ENCODE peak calls at places on chromosomes 7 and 10, in four cellular contexts. Q is neural progenitor cell, Y is PC-3, D is GM23248. I is an unnamed sample.
A peak's percentile ranks its signal among the peaks of the same experiment; 100 is the strongest.

GRCh38 chr7:74013539-74014272 is 14.3 kb upstream of the ELN start:
- DNase-seq in Q (no peak), Y (no peak), D (no peak), I (peak; percentile 59)

GRCh38 chr10:129552119-129552518 is 85.1 kb downstream of the MGMT start:
- DNase-seq in Q (no peak), Y (no peak), D (no peak), I (no peak)

GRCh38 chr10:127853868-127854768 is 38.6 kb downstream of the CLRN3 start:
- DNase-seq in Q (peak; percentile 87), Y (peak; percentile 73), D (peak; percentile 81), I (peak; percentile 61)

GRCh38 chr7:194996-195829 is 2.8 kb downstream of the FAM20C start:
- DNase-seq in Q (no peak), Y (no peak), D (peak; percentile 90), I (no peak)

GRCh38 chr10:132962623-132963429 is 20.5 kb upstream of the CFAP46 start:
- DNase-seq in Q (no peak), Y (no peak), D (peak; percentile 52), I (no peak)

GRCh38 chr7:120473352-120473751 is 200.4 kb downstream of the KCND2 start:
- DNase-seq in Q (no peak), Y (no peak), D (no peak), I (no peak)

GRCh38 chr7:997404-998395 is 14.7 kb downstream of the CYP2W1 start:
- DNase-seq in Q (peak; percentile 53), Y (no peak), D (no peak), I (no peak)

GRCh38 chr7:48280100-48280499 is 108.8 kb downstream of the ABCA13 start:
- DNase-seq in Q (no peak), Y (peak; percentile 78), D (peak; percentile 65), I (no peak)

GRCh38 chr10:89428873-89429272 is 14.5 kb downstream of the IFIT5 start:
- DNase-seq in Q (no peak), Y (no peak), D (no peak), I (no peak)

GRCh38 chr10:96646774-96647173 is 60.0 kb upstream of the TM9SF3 start:
- DNase-seq in Q (no peak), Y (no peak), D (no peak), I (no peak)

GRCh38 chr7:76209310-76209709 is 7.6 kb downstream of the SRRM3 start:
- DNase-seq in Q (no peak), Y (no peak), D (no peak), I (no peak)

GRCh38 chr7:17289074-17289665 is 9.3 kb upstream of the AHR start:
- DNase-seq in Q (no peak), Y (no peak), D (no peak), I (peak; percentile 54)

GRCh38 chr7:111763221-111763791 is 201.0 kb upstream of the IMMP2L start:
- DNase-seq in Q (peak; percentile 69), Y (peak; percentile 55), D (peak; percentile 77), I (peak; percentile 19)

DNA sequence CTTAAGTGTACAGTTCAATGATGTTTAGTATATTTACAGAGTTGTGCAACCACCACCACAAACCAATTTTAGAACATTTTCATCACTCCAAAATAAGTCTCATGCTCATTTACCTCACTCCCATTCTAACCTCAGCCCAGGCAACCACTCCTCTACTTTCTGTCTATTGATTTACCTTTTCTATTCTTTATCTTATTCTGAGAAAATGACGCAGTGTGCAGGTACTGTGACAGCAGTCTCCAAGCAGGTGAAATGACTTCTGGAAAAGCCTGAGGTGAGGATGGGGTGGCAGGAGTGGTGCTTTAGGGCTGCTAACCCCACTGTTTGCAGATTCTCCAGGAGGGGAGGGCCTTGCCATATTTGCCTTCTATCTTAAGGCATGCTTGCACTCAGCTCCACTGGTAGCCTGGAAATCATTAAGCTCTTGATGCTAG is 39.5 kb downstream of the GARS1 start:
- DNase-seq in Q (no peak), Y (no peak), D (no peak), I (peak; percentile 39)
- H3K36me3 ChIP-seq in Q (peaks cover 22% of the 10 kb centered on the region), Y (peaks cover 53% of the 10 kb centered on the region), D (peaks cover 73% of the 10 kb centered on the region), I (peaks cover 10% of the 10 kb centered on the region)

GRCh38 chr7:96184783-96185182 is 137.1 kb downstream of the SLC25A13 start:
- DNase-seq in Q (no peak), Y (no peak), D (no peak), I (no peak)

GRCh38 chr7:96187735-96188622 is 133.9 kb downstream of the SLC25A13 start:
- DNase-seq in Q (no peak), Y (peak; percentile 17), D (peak; percentile 53), I (no peak)

GRCh38 chr7:96183163-96183562 is 138.7 kb downstream of the SLC25A13 start:
- DNase-seq in Q (no peak), Y (no peak), D (no peak), I (no peak)

GRCh38 chr7:96189129-96189815 is 132.6 kb downstream of the SLC25A13 start:
- DNase-seq in Q (no peak), Y (no peak), D (no peak), I (no peak)

GRCh38 chr7:96188623-96188991 is 133.3 kb downstream of the SLC25A13 start:
- DNase-seq in Q (no peak), Y (no peak), D (peak; percentile 48), I (no peak)
- H3K36me3 ChIP-seq in Q (peaks cover 5% of the 10 kb centered on the region), Y (peaks cover 8% of the 10 kb centered on the region), D (peaks cover 3% of the 10 kb centered on the region), I (no peaks in the 10 kb centered on the region)

DNA sequence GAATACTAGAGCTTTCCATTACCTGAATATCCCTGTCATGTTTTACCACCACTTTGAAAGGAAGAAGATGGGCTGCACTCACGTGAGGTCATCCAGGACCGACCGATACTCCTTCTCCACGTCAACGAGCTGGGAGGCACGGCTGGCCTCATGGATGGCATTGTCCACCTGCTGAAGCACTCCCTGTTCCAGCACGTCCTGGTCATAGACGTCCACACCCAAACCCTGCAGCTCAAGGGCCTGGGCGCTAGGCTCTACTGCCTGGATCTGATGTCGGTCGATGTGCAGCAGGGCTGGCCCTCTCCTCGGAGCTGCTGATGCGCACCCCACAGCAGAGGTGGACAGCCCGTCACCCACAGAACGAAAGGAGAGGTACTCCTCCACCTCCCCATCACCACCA is 6.5 kb downstream of the ERCC6 start:
- DNase-seq in Q (no peak), Y (no peak), D (no peak), I (no peak)
- H3K36me3 ChIP-seq in Q (no peaks in the 10 kb centered on the region), Y (peaks cover 62% of the 10 kb centered on the region), D (peaks cover 62% of the 10 kb centered on the region), I (no peaks in the 10 kb centered on the region)

GRCh38 chr10:3145366-3145765 is 27.2 kb downstream of the PITRM1 start:
- DNase-seq in Q (no peak), Y (no peak), D (no peak), I (no peak)
- H3K36me3 ChIP-seq in Q (peaks cover 6% of the 10 kb centered on the region), Y (peaks cover 4% of the 10 kb centered on the region), D (peaks cover 69% of the 10 kb centered on the region), I (peaks cover 58% of the 10 kb centered on the region)

GRCh38 chr10:124995605-124996004 is 53.7 kb downstream of the ZRANB1 start:
- DNase-seq in Q (no peak), Y (no peak), D (no peak), I (no peak)

GRCh38 chr10:124996854-124997215 is 54.9 kb downstream of the ZRANB1 start:
- DNase-seq in Q (no peak), Y (no peak), D (no peak), I (peak; percentile 13)

GRCh38 chr10:124997246-124997790 is 55.4 kb downstream of the ZRANB1 start:
- DNase-seq in Q (no peak), Y (no peak), D (no peak), I (no peak)

GRCh38 chr10:124994573-124995473 is 52.9 kb downstream of the ZRANB1 start:
- DNase-seq in Q (no peak), Y (no peak), D (no peak), I (peak; percentile 16)

GRCh38 chr10:124996127-124996853 is 54.4 kb downstream of the ZRANB1 start:
- DNase-seq in Q (no peak), Y (no peak), D (no peak), I (no peak)
- H3K36me3 ChIP-seq in Q (peaks cover 6% of the 10 kb centered on the region), Y (peaks cover 3% of the 10 kb centered on the region), D (peaks cover 31% of the 10 kb centered on the region), I (peaks cover 17% of the 10 kb centered on the region)

I was measured in body of pancreas.